ENCODE peak calls at places on chromosomes 11 and 22, in eight cellular contexts. One of them, this sample, is unnamed.
A peak's percentile ranks its signal among the peaks of the same experiment; 100 is the strongest.

GRCh38 chr11:113839842-113840241 is 35.5 kb downstream of the USP28 start:
- DNase-seq in WTC11: no peak
- DNase-seq in neural progenitor cell: no peak
- DNase-seq in NCI-H1092 treated with DMSO at 0.1 percent for 48 hours: no peak
- DNase-seq in T-helper 9 cell: no peak
- DNase-seq in HFF-Myc: no peak
- DNase-seq in aorta: no peak
- DNase-seq in BE2C: no peak
- DNase-seq in this sample: no peak

GRCh38 chr11:104390696-104391095 is 226.7 kb upstream of the PDGFD start:
- DNase-seq in BE2C: no peak
- DNase-seq in T-helper 9 cell: no peak
- DNase-seq in neural progenitor cell: peak; percentile 13
- DNase-seq in HFF-Myc: no peak
- DNase-seq in aorta: no peak
- DNase-seq in WTC11: no peak
- DNase-seq in NCI-H1092 treated with DMSO at 0.1 percent for 48 hours: no peak
- DNase-seq in this sample: no peak

GRCh38 chr11:66386171-66387069 is 14.9 kb upstream of the SLC29A2 start:
- DNase-seq in HFF-Myc: peak; percentile 77
- DNase-seq in BE2C: peak; percentile 88
- DNase-seq in WTC11: peak; percentile 95
- DNase-seq in T-helper 9 cell: peak; percentile 81
- DNase-seq in aorta: peak; percentile 89
- DNase-seq in neural progenitor cell: peak; percentile 91
- DNase-seq in NCI-H1092 treated with DMSO at 0.1 percent for 48 hours: peak; percentile 66
- DNase-seq in this sample: peak; percentile 85

GRCh38 chr11:47130541-47130940 is 46.1 kb downstream of the ARFGAP2 start:
- DNase-seq in BE2C: no peak
- DNase-seq in neural progenitor cell: peak; percentile 46
- DNase-seq in HFF-Myc: no peak
- DNase-seq in WTC11: no peak
- DNase-seq in T-helper 9 cell: no peak
- DNase-seq in aorta: no peak
- DNase-seq in NCI-H1092 treated with DMSO at 0.1 percent for 48 hours: peak; percentile 87
- DNase-seq in this sample: no peak

GRCh38 chr11:12090061-12090572 is 20.3 kb upstream of the MICAL2 start:
- DNase-seq in HFF-Myc: peak; percentile 86
- DNase-seq in aorta: no peak
- DNase-seq in BE2C: no peak
- DNase-seq in neural progenitor cell: no peak
- DNase-seq in T-helper 9 cell: no peak
- DNase-seq in WTC11: no peak
- DNase-seq in NCI-H1092 treated with DMSO at 0.1 percent for 48 hours: no peak
- DNase-seq in this sample: no peak

GRCh38 chr11:34313099-34313517 is 44.7 kb downstream of the ABTB2 start:
- DNase-seq in NCI-H1092 treated with DMSO at 0.1 percent for 48 hours: no peak
- DNase-seq in WTC11: no peak
- DNase-seq in BE2C: no peak
- DNase-seq in aorta: no peak
- DNase-seq in HFF-Myc: no peak
- DNase-seq in neural progenitor cell: no peak
- DNase-seq in T-helper 9 cell: no peak
- DNase-seq in this sample: peak; percentile 31

GRCh38 chr22:36753120-36753802 is 22.7 kb downstream of the IFT27 start:
- DNase-seq in HFF-Myc: no peak
- DNase-seq in BE2C: no peak
- DNase-seq in aorta: no peak
- DNase-seq in WTC11: peak; percentile 10
- DNase-seq in NCI-H1092 treated with DMSO at 0.1 percent for 48 hours: no peak
- DNase-seq in T-helper 9 cell: no peak
- DNase-seq in neural progenitor cell: no peak
- DNase-seq in this sample: no peak

GRCh38 chr11:118212131-118212725 is 12.6 kb downstream of the JAML start:
- DNase-seq in BE2C: no peak
- DNase-seq in HFF-Myc: no peak
- DNase-seq in neural progenitor cell: peak; percentile 17
- DNase-seq in T-helper 9 cell: no peak
- DNase-seq in WTC11: no peak
- DNase-seq in NCI-H1092 treated with DMSO at 0.1 percent for 48 hours: no peak
- DNase-seq in aorta: no peak
- DNase-seq in this sample: no peak

GRCh38 chr11:13668957-13669521 is 571 bp downstream of the FAR1 start:
- DNase-seq in HFF-Myc: no peak
- DNase-seq in BE2C: peak; percentile 21
- DNase-seq in neural progenitor cell: no peak
- DNase-seq in NCI-H1092 treated with DMSO at 0.1 percent for 48 hours: peak; percentile 62
- DNase-seq in WTC11: no peak
- DNase-seq in T-helper 9 cell: peak; percentile 38
- DNase-seq in aorta: peak; percentile 60
- DNase-seq in this sample: no peak

GRCh38 chr11:69080361-69080973 is 31.7 kb downstream of the TPCN2 start:
- DNase-seq in neural progenitor cell: no peak
- DNase-seq in WTC11: no peak
- DNase-seq in T-helper 9 cell: no peak
- DNase-seq in HFF-Myc: no peak
- DNase-seq in aorta: no peak
- DNase-seq in NCI-H1092 treated with DMSO at 0.1 percent for 48 hours: no peak
- DNase-seq in BE2C: no peak
- DNase-seq in this sample: no peak

GRCh38 chr11:117187428-117187798 is 8.9 kb downstream of the SIDT2 start:
- DNase-seq in WTC11: no peak
- DNase-seq in neural progenitor cell: no peak
- DNase-seq in T-helper 9 cell: no peak
- DNase-seq in aorta: no peak
- DNase-seq in NCI-H1092 treated with DMSO at 0.1 percent for 48 hours: no peak
- DNase-seq in HFF-Myc: no peak
- DNase-seq in BE2C: no peak
- DNase-seq in this sample: peak; percentile 26

GRCh38 chr11:128732471-128733277 is 38.8 kb downstream of the FLI1 start:
- DNase-seq in T-helper 9 cell: no peak
- DNase-seq in aorta: no peak
- DNase-seq in NCI-H1092 treated with DMSO at 0.1 percent for 48 hours: no peak
- DNase-seq in HFF-Myc: no peak
- DNase-seq in neural progenitor cell: no peak
- DNase-seq in BE2C: no peak
- DNase-seq in WTC11: no peak
- DNase-seq in this sample: no peak

GRCh38 chr22:38338772-38339379 is 21.6 kb upstream of the CSNK1E start:
- DNase-seq in HFF-Myc: no peak
- DNase-seq in neural progenitor cell: no peak
- DNase-seq in NCI-H1092 treated with DMSO at 0.1 percent for 48 hours: no peak
- DNase-seq in BE2C: peak; percentile 8
- DNase-seq in WTC11: peak; percentile 18
- DNase-seq in T-helper 9 cell: no peak
- DNase-seq in aorta: peak; percentile 9
- DNase-seq in this sample: peak; percentile 20

GRCh38 chr11:5690216-5690615 is 626 bp downstream of the TRIM22 start:
- DNase-seq in WTC11: no peak
- DNase-seq in neural progenitor cell: peak; percentile 8
- DNase-seq in T-helper 9 cell: no peak
- DNase-seq in aorta: no peak
- DNase-seq in NCI-H1092 treated with DMSO at 0.1 percent for 48 hours: no peak
- DNase-seq in BE2C: no peak
- DNase-seq in HFF-Myc: no peak
- DNase-seq in this sample: no peak

GRCh38 chr22:29312218-29313125 is 3.0 kb downstream of the RASL10A start:
- DNase-seq in HFF-Myc: no peak
- DNase-seq in NCI-H1092 treated with DMSO at 0.1 percent for 48 hours: no peak
- DNase-seq in aorta: peak; percentile 54
- DNase-seq in BE2C: no peak
- DNase-seq in WTC11: no peak
- DNase-seq in T-helper 9 cell: no peak
- DNase-seq in neural progenitor cell: no peak
- DNase-seq in this sample: no peak

GRCh38 chr22:26972281-26972680 is 314.9 kb downstream of the MIAT start:
- DNase-seq in neural progenitor cell: no peak
- DNase-seq in WTC11: no peak
- DNase-seq in T-helper 9 cell: no peak
- DNase-seq in aorta: no peak
- DNase-seq in BE2C: no peak
- DNase-seq in HFF-Myc: no peak
- DNase-seq in NCI-H1092 treated with DMSO at 0.1 percent for 48 hours: no peak
- DNase-seq in this sample: no peak

GRCh38 chr22:38204784-38205183 is 3.0 kb downstream of the MAFF start:
- DNase-seq in T-helper 9 cell: no peak
- DNase-seq in neural progenitor cell: no peak
- DNase-seq in WTC11: no peak
- DNase-seq in NCI-H1092 treated with DMSO at 0.1 percent for 48 hours: no peak
- DNase-seq in aorta: no peak
- DNase-seq in HFF-Myc: no peak
- DNase-seq in BE2C: no peak
- DNase-seq in this sample: no peak

GRCh38 chr11:84541711-84542340 is 1085.3 kb downstream of the DLG2 start:
- DNase-seq in aorta: no peak
- DNase-seq in neural progenitor cell: no peak
- DNase-seq in T-helper 9 cell: no peak
- DNase-seq in NCI-H1092 treated with DMSO at 0.1 percent for 48 hours: no peak
- DNase-seq in WTC11: no peak
- DNase-seq in HFF-Myc: no peak
- DNase-seq in BE2C: peak; percentile 15
- DNase-seq in this sample: no peak

GRCh38 chr11:127332896-127333295 is 332.3 kb upstream of the KIRREL3 start:
- DNase-seq in WTC11: no peak
- DNase-seq in T-helper 9 cell: no peak
- DNase-seq in NCI-H1092 treated with DMSO at 0.1 percent for 48 hours: no peak
- DNase-seq in aorta: no peak
- DNase-seq in BE2C: no peak
- DNase-seq in HFF-Myc: no peak
- DNase-seq in neural progenitor cell: no peak
- DNase-seq in this sample: no peak

GRCh38 chr22:17872491-17872890 is 98.2 kb upstream of the BID start:
- DNase-seq in BE2C: no peak
- DNase-seq in neural progenitor cell: no peak
- DNase-seq in NCI-H1092 treated with DMSO at 0.1 percent for 48 hours: no peak
- DNase-seq in T-helper 9 cell: no peak
- DNase-seq in WTC11: no peak
- DNase-seq in aorta: no peak
- DNase-seq in HFF-Myc: no peak
- DNase-seq in this sample: no peak

GRCh38 chr11:82995754-82996398 is 75.8 kb downstream of the RAB30 start:
- DNase-seq in WTC11: no peak
- DNase-seq in aorta: no peak
- DNase-seq in BE2C: no peak
- DNase-seq in neural progenitor cell: no peak
- DNase-seq in HFF-Myc: peak; percentile 35
- DNase-seq in NCI-H1092 treated with DMSO at 0.1 percent for 48 hours: no peak
- DNase-seq in T-helper 9 cell: no peak
- DNase-seq in this sample: no peak

GRCh38 chr11:31001432-31001831 is 368.1 kb downstream of the DCDC1 start:
- DNase-seq in NCI-H1092 treated with DMSO at 0.1 percent for 48 hours: no peak
- DNase-seq in WTC11: no peak
- DNase-seq in neural progenitor cell: no peak
- DNase-seq in HFF-Myc: no peak
- DNase-seq in BE2C: no peak
- DNase-seq in aorta: no peak
- DNase-seq in T-helper 9 cell: no peak
- DNase-seq in this sample: no peak

GRCh38 chr11:131691558-131692041 is 321.2 kb downstream of the NTM start:
- DNase-seq in aorta: no peak
- DNase-seq in HFF-Myc: no peak
- DNase-seq in WTC11: peak; percentile 72
- DNase-seq in BE2C: peak; percentile 51
- DNase-seq in T-helper 9 cell: no peak
- DNase-seq in NCI-H1092 treated with DMSO at 0.1 percent for 48 hours: no peak
- DNase-seq in neural progenitor cell: peak; percentile 80
- DNase-seq in this sample: no peak

GRCh38 chr11:104653011-104653806 is 245.1 kb downstream of the CASP12 start:
- DNase-seq in neural progenitor cell: no peak
- DNase-seq in NCI-H1092 treated with DMSO at 0.1 percent for 48 hours: no peak
- DNase-seq in aorta: no peak
- DNase-seq in WTC11: no peak
- DNase-seq in HFF-Myc: no peak
- DNase-seq in BE2C: peak; percentile 37
- DNase-seq in T-helper 9 cell: no peak
- DNase-seq in this sample: peak; percentile 17

GRCh38 chr11:126134461-126135155 is 71.9 kb upstream of the CDON start:
- DNase-seq in neural progenitor cell: no peak
- DNase-seq in HFF-Myc: no peak
- DNase-seq in WTC11: no peak
- DNase-seq in T-helper 9 cell: no peak
- DNase-seq in BE2C: no peak
- DNase-seq in aorta: no peak
- DNase-seq in NCI-H1092 treated with DMSO at 0.1 percent for 48 hours: no peak
- DNase-seq in this sample: no peak

GRCh38 chr22:21710156-21710555 is 25.4 kb downstream of the YPEL1 start:
- DNase-seq in NCI-H1092 treated with DMSO at 0.1 percent for 48 hours: no peak
- DNase-seq in WTC11: no peak
- DNase-seq in HFF-Myc: no peak
- DNase-seq in aorta: no peak
- DNase-seq in neural progenitor cell: no peak
- DNase-seq in T-helper 9 cell: no peak
- DNase-seq in BE2C: no peak
- DNase-seq in this sample: no peak

GRCh38 chr11:14015711-14016110 is 53.2 kb downstream of the SPON1 start:
- DNase-seq in T-helper 9 cell: no peak
- DNase-seq in aorta: no peak
- DNase-seq in NCI-H1092 treated with DMSO at 0.1 percent for 48 hours: no peak
- DNase-seq in HFF-Myc: no peak
- DNase-seq in neural progenitor cell: no peak
- DNase-seq in BE2C: no peak
- DNase-seq in WTC11: no peak
- DNase-seq in this sample: no peak

GRCh38 chr11:95156916-95157568 is 67.4 kb downstream of the ENDOD1 start:
- DNase-seq in aorta: peak; percentile 75
- DNase-seq in HFF-Myc: no peak
- DNase-seq in BE2C: no peak
- DNase-seq in T-helper 9 cell: no peak
- DNase-seq in NCI-H1092 treated with DMSO at 0.1 percent for 48 hours: no peak
- DNase-seq in WTC11: no peak
- DNase-seq in neural progenitor cell: no peak
- DNase-seq in this sample: no peak

GRCh38 chr11:44223261-44223660 is 86.7 kb downstream of the ALX4 start:
- DNase-seq in aorta: no peak
- DNase-seq in NCI-H1092 treated with DMSO at 0.1 percent for 48 hours: no peak
- DNase-seq in HFF-Myc: no peak
- DNase-seq in WTC11: no peak
- DNase-seq in neural progenitor cell: no peak
- DNase-seq in BE2C: no peak
- DNase-seq in T-helper 9 cell: no peak
- DNase-seq in this sample: no peak

GRCh38 chr11:92347404-92347803 is 122.8 kb downstream of the FAT3 start:
- DNase-seq in HFF-Myc: no peak
- DNase-seq in neural progenitor cell: no peak
- DNase-seq in WTC11: no peak
- DNase-seq in NCI-H1092 treated with DMSO at 0.1 percent for 48 hours: no peak
- DNase-seq in BE2C: no peak
- DNase-seq in T-helper 9 cell: no peak
- DNase-seq in aorta: no peak
- DNase-seq in this sample: no peak

GRCh38 chr22:19504900-19505734 is 19.1 kb downstream of the CLDN5 start:
- DNase-seq in neural progenitor cell: no peak
- DNase-seq in NCI-H1092 treated with DMSO at 0.1 percent for 48 hours: no peak
- DNase-seq in aorta: no peak
- DNase-seq in HFF-Myc: no peak
- DNase-seq in BE2C: no peak
- DNase-seq in WTC11: no peak
- DNase-seq in T-helper 9 cell: no peak
- DNase-seq in this sample: no peak

GRCh38 chr22:39013923-39014722 is at the start of gene APOBEC3C:
- DNase-seq in neural progenitor cell: peak; percentile 70
- DNase-seq in aorta: peak; percentile 91
- DNase-seq in NCI-H1092 treated with DMSO at 0.1 percent for 48 hours: no peak
- DNase-seq in BE2C: peak; percentile 87
- DNase-seq in HFF-Myc: peak; percentile 70
- DNase-seq in WTC11: peak; percentile 50
- DNase-seq in T-helper 9 cell: peak; percentile 56
- DNase-seq in this sample: peak; percentile 62

GRCh38 chr11:116557261-116557660 is 215.5 kb downstream of the BUD13 start:
- DNase-seq in BE2C: no peak
- DNase-seq in aorta: no peak
- DNase-seq in neural progenitor cell: no peak
- DNase-seq in WTC11: no peak
- DNase-seq in NCI-H1092 treated with DMSO at 0.1 percent for 48 hours: no peak
- DNase-seq in HFF-Myc: peak; percentile 7
- DNase-seq in T-helper 9 cell: no peak
- DNase-seq in this sample: no peak

This sample was measured in CD8-positive, alpha-beta memory T cell.